ENCODE peak calls at places on chromosome 14, in six cellular contexts. X is lower lobe of right lung, E is endodermal cell, K is ovary, D is testis, R is heart right ventricle. C is an unnamed sample. For H3K27me3, the result is how much of the 10 kb centered on the place peaks cover.

GRCh38 chr14:23307687-23308644 is 1.3 kb downstream of the BCL2L2 start:
- DNase-seq in R (no peak), D (no peak), K (no peak), X (no peak), E (no peak), C (no peak)

GRCh38 chr14:55957950-55958349 is 160.3 kb upstream of the PELI2 start:
- DNase-seq in R (no peak), E (no peak), D (no peak), X (no peak), K (no peak), C (no peak)

GRCh38 chr14:23727566-23728335 is 91.6 kb downstream of the DHRS2 start:
- DNase-seq in X (no peak), D (peak), R (no peak), K (no peak), E (peak), C (no peak)

GRCh38 chr14:38135096-38135495 is 72.6 kb upstream of the SSTR1 start:
- DNase-seq in D (no peak), R (no peak), E (no peak), K (no peak), X (no peak), C (no peak)

GRCh38 chr14:76918176-76918750 is 92.1 kb downstream of the LRRC74A start:
- DNase-seq in R (peak), K (peak), E (peak), D (no peak), X (peak), C (peak)

GRCh38 chr14:52840916-52841315 is 49.5 kb upstream of the GNPNAT1 start:
- DNase-seq in K (no peak), E (no peak), X (no peak), R (no peak), D (peak), C (peak)

GRCh38 chr14:71123579-71124135 is 216.4 kb downstream of the PCNX1 start:
- DNase-seq in R (no peak), D (no peak), E (no peak), K (no peak), X (no peak), C (no peak)

GRCh38 chr14:79332504-79333197 is 878.7 kb downstream of the DIO2 start:
- DNase-seq in D (no peak), R (no peak), K (no peak), X (no peak), E (peak), C (no peak)

GRCh38 chr14:91270619-91271018 is 26.1 kb upstream of the GPR68 start:
- DNase-seq in R (no peak), D (no peak), X (no peak), E (no peak), K (no peak), C (no peak)

GRCh38 chr14:72544615-72545387 is 349.1 kb downstream of the DPF3 start:
- DNase-seq in D (no peak), K (no peak), R (no peak), X (no peak), E (peak), C (no peak)

GRCh38 chr14:63343878-63344277 is 25.1 kb upstream of the GPHB5 start:
- DNase-seq in K (no peak), X (no peak), R (no peak), D (no peak), E (no peak), C (no peak)

GRCh38 chr14:67766035-67766680 is 50.2 kb downstream of the ZFYVE26 start:
- DNase-seq in E (no peak), D (no peak), K (no peak), R (no peak), X (peak), C (peak)

GRCh38 chr14:56247495-56248087 is 129.4 kb downstream of the PELI2 start:
- DNase-seq in E (no peak), R (no peak), K (no peak), X (no peak), D (no peak), C (no peak)

GRCh38 chr14:68140111-68140741 is 320.6 kb downstream of the RAD51B start:
- DNase-seq in R (peak), D (peak), X (no peak), E (peak), K (peak), C (peak)

GRCh38 chr14:85601246-85601645 is 71.3 kb downstream of the FLRT2 start:
- DNase-seq in D (no peak), E (no peak), K (no peak), R (no peak), X (no peak), C (no peak)

GRCh38 chr14:62709773-62710172 is 335.5 kb downstream of the KCNH5 start:
- DNase-seq in R (no peak), D (no peak), E (no peak), K (no peak), X (no peak), C (no peak)

GRCh38 chr14:26549571-26549970 is 48.3 kb downstream of the NOVA1 start:
- DNase-seq in K (no peak), R (no peak), X (no peak), D (no peak), E (no peak), C (no peak)

GRCh38 chr14:73712540-73713141 is 1.5 kb downstream of the PNMA1 start:
- DNase-seq in R (no peak), K (no peak), D (peak), X (no peak), E (peak), C (peak)

GRCh38 chr14:105843444-105844046 is 317.2 kb downstream of the TMEM121 start:
- DNase-seq in K (peak), X (no peak), R (peak), D (no peak), E (peak), C (peak)

GRCh38 chr14:77040995-77041744 is 12.7 kb upstream of the IRF2BPL start:
- DNase-seq in R (no peak), E (peak), K (no peak), X (no peak), D (no peak), C (peak)

GRCh38 chr14:73789996-73790581 is 61.5 kb upstream of the PTGR2 start:
- DNase-seq in X (no peak), E (no peak), R (peak), K (peak), D (peak), C (peak)

GRCh38 chr14:68607081-68607851 is 185.6 kb downstream of the ZFP36L1 start:
- DNase-seq in K (peak), X (no peak), R (no peak), E (peak), D (no peak), C (peak)

GRCh38 chr14:58717821-58718220 is 80.1 kb downstream of the DACT1 start:
- DNase-seq in R (no peak), K (no peak), X (no peak), D (no peak), E (no peak), C (no peak)

GRCh38 chr14:105710119-105711057 is 184.0 kb downstream of the TMEM121 start:
- DNase-seq in R (no peak), D (no peak), E (peak), X (no peak), K (no peak), C (no peak)

GRCh38 chr14:20688167-20688839 is at the start of gene ANG:
- DNase-seq in E (no peak), X (no peak), D (no peak), R (no peak), K (no peak), C (no peak)

GRCh38 chr14:91858536-91859275 is 8.6 kb downstream of the TC2N start:
- DNase-seq in E (peak), X (no peak), R (no peak), K (no peak), D (no peak), C (no peak)

GRCh38 chr14:73368621-73369020 is 89.7 kb downstream of the NUMB start:
- DNase-seq in E (no peak), D (no peak), X (no peak), K (no peak), R (no peak), C (no peak)

GRCh38 chr14:64704145-64704742 is at the start of gene PLEKHG3:
- DNase-seq in K (peak), E (peak), R (peak), D (peak), X (peak), C (peak)
- H3K4me3 ChIP-seq in K (peak), E (peak), R (peak), D (peak), X (peak), C (peak)

DNA sequence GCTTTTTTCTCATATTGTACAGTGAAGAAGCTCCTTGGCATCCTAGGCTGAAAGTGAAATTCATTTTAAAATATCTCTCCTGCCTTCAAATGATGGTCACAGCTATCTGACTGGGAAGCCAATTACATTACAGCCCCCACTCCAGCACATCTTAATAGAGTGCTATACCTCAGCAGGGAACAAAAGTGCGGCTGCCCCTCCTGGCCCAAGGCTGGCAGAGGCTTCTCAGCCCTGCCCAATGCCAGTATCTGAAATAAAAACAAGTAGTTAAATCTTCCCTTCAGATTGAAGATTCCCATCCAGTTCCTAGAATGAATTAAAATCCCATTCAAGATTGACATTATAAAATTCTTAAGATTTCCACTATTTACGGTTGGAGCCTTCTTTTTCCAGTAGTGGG is 54.9 kb upstream of the GNG2 start:
- DNase-seq in R (no peak), E (peak), K (no peak), X (no peak), D (no peak), C (no peak)
- H3K27ac ChIP-seq in R (no peak), E (no peak), K (no peak), X (no peak), D (no peak), C (no peak)

GRCh38 chr14:104292084-104292970 is 153.9 kb downstream of the KIF26A start:
- DNase-seq in X (peak), K (peak), D (no peak), E (peak), R (no peak), C (peak)

GRCh38 chr14:104290058-104290667 is 151.8 kb downstream of the KIF26A start:
- DNase-seq in D (no peak), R (no peak), X (peak), K (no peak), E (peak), C (peak)

GRCh38 chr14:104289485-104289884 is 151.1 kb downstream of the KIF26A start:
- DNase-seq in R (no peak), X (no peak), K (no peak), E (no peak), D (no peak), C (no peak)

GRCh38 chr14:104290756-104291122 is 152.4 kb downstream of the KIF26A start:
- DNase-seq in E (peak), R (no peak), D (no peak), X (peak), K (peak), C (peak)

GRCh38 chr14:104291123-104292000 is 153.0 kb downstream of the KIF26A start:
- DNase-seq in X (peak), D (no peak), E (peak), R (no peak), K (peak), C (peak)
- H3K27me3 ChIP-seq in X (under half), D (under half), E (under half), R (under half), K (under half), C (under half)

GRCh38 chr14:101827286-101827685 is 65.8 kb downstream of the PPP2R5C start:
- DNase-seq in X (no peak), K (no peak), R (no peak), E (no peak), D (no peak), C (no peak)

GRCh38 chr14:101825797-101826196 is 64.3 kb downstream of the PPP2R5C start:
- DNase-seq in D (no peak), E (no peak), X (no peak), K (no peak), R (no peak), C (no peak)

GRCh38 chr14:101828038-101828437 is 66.5 kb downstream of the PPP2R5C start:
- DNase-seq in R (no peak), X (no peak), K (no peak), D (no peak), E (no peak), C (no peak)

GRCh38 chr14:101824339-101824727 is 62.8 kb downstream of the PPP2R5C start:
- DNase-seq in X (no peak), K (no peak), D (no peak), E (no peak), R (no peak), C (no peak)

GRCh38 chr14:101826359-101826758 is 64.8 kb downstream of the PPP2R5C start:
- DNase-seq in X (no peak), D (no peak), K (no peak), R (no peak), E (no peak), C (no peak)
- H3K4me3 ChIP-seq in X (no peak), D (no peak), K (no peak), R (no peak), E (no peak), C (no peak)

GRCh38 chr14:53900499-53900898 is 56.1 kb downstream of the BMP4 start:
- DNase-seq in E (no peak), X (peak), D (no peak), K (no peak), R (peak), C (peak)
- H3K27ac ChIP-seq in E (no peak), X (no peak), D (no peak), K (no peak), R (no peak), C (no peak)

GRCh38 chr14:94389731-94390371 is 1.4 kb upstream of the SERPINA1 start:
- DNase-seq in R (no peak), X (peak), K (no peak), E (no peak), D (no peak), C (no peak)

GRCh38 chr14:94392510-94392935 is 4.1 kb upstream of the SERPINA1 start:
- DNase-seq in D (peak), K (no peak), R (peak), E (no peak), X (peak), C (peak)

GRCh38 chr14:94391284-94391914 is 3.0 kb upstream of the SERPINA1 start:
- DNase-seq in R (no peak), K (no peak), E (peak), X (peak), D (no peak), C (no peak)

GRCh38 chr14:94388896-94389469 is 581 bp upstream of the SERPINA1 start:
- DNase-seq in K (no peak), E (peak), X (no peak), R (no peak), D (no peak), C (no peak)

DNA sequence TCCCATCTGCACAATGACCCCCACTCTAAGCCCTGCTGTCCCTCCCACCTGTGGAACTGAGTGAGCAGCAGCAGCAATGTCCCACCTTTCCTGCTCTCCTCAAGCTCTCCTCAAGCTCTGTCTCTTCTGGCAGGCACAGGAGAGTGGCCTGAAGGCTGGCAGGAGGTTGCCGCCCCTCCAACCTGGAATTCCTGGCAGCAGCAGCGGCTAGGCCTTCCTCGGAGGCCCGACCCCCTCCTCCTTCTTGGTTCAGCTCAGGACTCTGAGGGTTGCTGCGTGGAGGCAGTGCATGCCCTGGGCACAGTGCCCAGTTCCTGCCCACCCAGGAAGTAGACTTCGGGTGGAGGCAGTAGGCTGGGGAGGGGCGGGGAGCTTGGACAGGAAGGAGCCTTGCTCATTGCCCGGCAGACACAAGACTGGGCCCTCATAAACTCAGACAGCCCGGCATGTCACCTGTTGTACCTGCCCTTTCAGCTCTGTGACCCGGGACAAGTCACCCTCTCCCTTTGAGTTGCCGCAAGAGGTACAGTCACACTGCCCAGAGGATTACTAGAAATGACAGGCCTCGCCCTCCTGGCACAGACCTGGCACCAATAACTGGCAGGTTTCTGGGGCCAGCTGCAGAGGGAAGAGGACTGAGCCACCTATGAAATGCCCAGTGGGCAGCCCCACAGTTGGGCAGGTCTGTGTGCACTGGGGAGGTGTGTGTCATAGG is 2.1 kb upstream of the SERPINA1 start:
- DNase-seq in K (no peak), X (peak), R (peak), E (peak), D (peak), C (peak)
- H3K27me3 ChIP-seq in K (under half), X (under half), R (under half), E (under half), D (under half), C (under half)